ENCODE peak calls at places on chromosomes 6 and 20, in six cellular contexts. Y, E, I, Q, R and D are unnamed samples.

GRCh38 chr6:132322398-132322797 is 78.9 kb downstream of the MOXD1 start:
- DNase-seq in E (peak), I (no peak), Y (no peak), R (peak), Q (no peak), D (peak)

GRCh38 chr20:10110151-10110550 is 75.4 kb downstream of the ANKEF1 start:
- DNase-seq in I (no peak), R (no peak), Y (no peak), Q (no peak), E (no peak), D (no peak)

GRCh38 chr6:13941902-13942301 is 17.1 kb downstream of the RNF182 start:
- DNase-seq in E (no peak), Q (no peak), I (no peak), R (no peak), Y (no peak), D (no peak)

GRCh38 chr6:90816764-90817163 is 229.9 kb upstream of the MAP3K7 start:
- DNase-seq in I (no peak), R (no peak), E (no peak), Q (no peak), Y (no peak), D (no peak)

GRCh38 chr6:31115941-31116560 is 1.5 kb downstream of the PSORS1C1 start:
- DNase-seq in Q (no peak), Y (no peak), I (no peak), R (no peak), E (no peak), D (no peak)

GRCh38 chr20:50004175-50004574 is 21.4 kb downstream of the SNAI1 start:
- DNase-seq in E (peak), R (no peak), I (no peak), Y (no peak), Q (no peak), D (peak)

GRCh38 chr20:58691773-58692578 is 624 bp upstream of the NPEPL1 start:
- DNase-seq in E (peak), R (no peak), I (peak), Y (no peak), Q (no peak), D (peak)

GRCh38 chr6:138287144-138287955 is 69.1 kb upstream of the PBOV1 start:
- DNase-seq in R (no peak), I (peak), Y (peak), Q (peak), E (peak), D (peak)

GRCh38 chr6:128029841-128030240 is 129.0 kb upstream of the THEMIS start:
- DNase-seq in Q (peak), I (no peak), Y (no peak), E (no peak), R (no peak), D (no peak)

GRCh38 chr20:41318271-41318649 is 729 bp upstream of the ZHX3 start:
- DNase-seq in Q (peak), E (no peak), R (no peak), Y (no peak), I (peak), D (no peak)

GRCh38 chr6:38417521-38417920 is 222.2 kb downstream of the BTBD9 start:
- DNase-seq in R (no peak), E (peak), Q (no peak), I (no peak), Y (no peak), D (peak)

GRCh38 chr6:4518506-4518905 is 257.7 kb upstream of the CDYL start:
- DNase-seq in R (peak), Y (no peak), E (peak), I (no peak), Q (peak), D (peak)

GRCh38 chr6:92700411-92700810 is 718.9 kb downstream of the EPHA7 start:
- DNase-seq in E (no peak), R (no peak), I (no peak), Q (no peak), Y (no peak), D (no peak)

GRCh38 chr20:38290829-38291581 is 13.0 kb upstream of the BPI start:
- DNase-seq in Y (no peak), R (no peak), E (peak), Q (peak), I (no peak), D (peak)

GRCh38 chr6:154277578-154278128 is 79.0 kb downstream of the IPCEF1 start:
- DNase-seq in I (no peak), R (no peak), Q (no peak), Y (no peak), E (no peak), D (no peak)

GRCh38 chr6:143901885-143902708 is 37.8 kb downstream of the ZC2HC1B start:
- DNase-seq in R (no peak), E (peak), Q (no peak), I (peak), Y (no peak), D (peak)

GRCh38 chr6:116975600-116975999 is 98.6 kb downstream of the RFX6 start:
- DNase-seq in Y (no peak), I (no peak), E (no peak), Q (no peak), R (no peak), D (peak)

GRCh38 chr6:100346203-100346602 is 118.5 kb downstream of the SIM1 start:
- DNase-seq in E (no peak), R (no peak), Q (no peak), Y (no peak), I (no peak), D (no peak)

GRCh38 chr6:143332153-143332845 is 118.2 kb downstream of the ADAT2 start:
- DNase-seq in E (no peak), I (no peak), R (peak), Y (no peak), Q (no peak), D (no peak)

GRCh38 chr6:10230533-10230932 is 184.3 kb downstream of the TFAP2A start:
- DNase-seq in Y (no peak), I (no peak), R (no peak), Q (peak), E (no peak), D (no peak)

GRCh38 chr20:64247970-64248841 is 7.3 kb upstream of the PCMTD2 start:
- DNase-seq in R (no peak), E (no peak), I (no peak), Q (no peak), Y (no peak), D (no peak)

GRCh38 chr20:40156600-40157307 is 532.3 kb downstream of the MAFB start:
- DNase-seq in E (no peak), I (no peak), Q (no peak), R (no peak), Y (no peak), D (no peak)

GRCh38 chr20:62405108-62405980 is 1.7 kb downstream of the CABLES2 start:
- DNase-seq in R (no peak), E (peak), Y (no peak), I (no peak), Q (no peak), D (peak)

GRCh38 chr6:155883741-155884140 is 428.1 kb upstream of the NOX3 start:
- DNase-seq in E (peak), Y (no peak), R (no peak), Q (no peak), I (no peak), D (peak)

GRCh38 chr6:139425780-139426179 is 51.3 kb upstream of the CITED2 start:
- DNase-seq in E (no peak), R (no peak), Q (no peak), Y (no peak), I (no peak), D (peak)

GRCh38 chr20:21099653-21100589 is 6.2 kb downstream of the LINC00237 start:
- DNase-seq in I (peak), E (peak), Q (no peak), Y (no peak), R (no peak), D (peak)

GRCh38 chr20:7214081-7214740 is 446.7 kb downstream of the BMP2 start:
- DNase-seq in Y (no peak), I (no peak), R (no peak), E (no peak), Q (no peak), D (no peak)

GRCh38 chr6:15662246-15663056 is at the start of gene DTNBP1:
- DNase-seq in E (peak), Y (peak), R (no peak), Q (peak), I (peak), D (peak)

GRCh38 chr6:44002591-44003344 is 124.5 kb downstream of the MRPL14 start:
- DNase-seq in E (peak), Q (peak), Y (peak), R (no peak), I (peak), D (peak)

GRCh38 chr6:84074988-84075781 is 41.6 kb downstream of the MRAP2 start:
- DNase-seq in Y (no peak), E (peak), R (no peak), Q (peak), I (no peak), D (peak)

GRCh38 chr20:672975-673604 is 2.5 kb downstream of the SCRT2 start:
- DNase-seq in Q (no peak), I (no peak), Y (no peak), E (no peak), R (no peak), D (no peak)

GRCh38 chr6:106974999-106975698 is 620 bp upstream of the CD24 start:
- DNase-seq in Q (peak), R (no peak), I (peak), Y (no peak), E (peak), D (peak)

GRCh38 chr6:147063469-147064031 is 140.7 kb upstream of the STXBP5 start:
- DNase-seq in Q (peak), R (peak), Y (no peak), E (peak), I (no peak), D (peak)

GRCh38 chr6:109458774-109459531 is 3.4 kb upstream of the MICAL1 start:
- DNase-seq in Q (no peak), Y (no peak), R (no peak), I (no peak), E (no peak), D (no peak)

GRCh38 chr20:40741507-40742106 is 52.6 kb upstream of the MAFB start:
- DNase-seq in I (peak), Y (no peak), R (peak), E (peak), Q (no peak), D (peak)

GRCh38 chr6:108260126-108260808 is 573 bp downstream of the SNX3 start:
- DNase-seq in Q (peak), I (peak), Y (no peak), E (peak), R (peak), D (peak)

GRCh38 chr20:57844626-57845596 is 135.1 kb upstream of the PMEPA1 start:
- DNase-seq in E (no peak), R (no peak), I (no peak), Y (no peak), Q (peak), D (no peak)

GRCh38 chr6:13766201-13766634 is 48.1 kb downstream of the MCUR1 start:
- DNase-seq in Y (no peak), I (no peak), R (peak), Q (peak), E (peak), D (peak)

GRCh38 chr20:21556398-21556797 is 42.5 kb upstream of the NKX2-2 start:
- DNase-seq in R (no peak), I (no peak), Y (no peak), E (no peak), Q (no peak), D (no peak)